ENCODE peak calls at places on chromosomes 12 and 14, in ten cellular contexts. One of them, this sample, is unnamed.

GRCh38 chr12:121697093-121697698 is 15.4 kb upstream of the TMEM120B start:
- DNase-seq in AG10803: peak; percentile 51
- DNase-seq in SK-N-SH: peak; percentile 51
- DNase-seq in AG04450: no peak
- DNase-seq in brain microvascular endothelial cell: no peak
- DNase-seq in stomach: no peak
- DNase-seq in ascending aorta: no peak
- DNase-seq in kidney epithelial cell: no peak
- DNase-seq in left ventricle myocardium inferior: no peak
- DNase-seq in HFF-Myc: no peak
- DNase-seq in this sample: no peak

GRCh38 chr12:115228434-115228833 is 544.5 kb upstream of the TBX3 start:
- DNase-seq in stomach: no peak
- DNase-seq in AG10803: no peak
- DNase-seq in left ventricle myocardium inferior: no peak
- DNase-seq in AG04450: no peak
- DNase-seq in kidney epithelial cell: no peak
- DNase-seq in brain microvascular endothelial cell: no peak
- DNase-seq in ascending aorta: no peak
- DNase-seq in HFF-Myc: no peak
- DNase-seq in SK-N-SH: no peak
- DNase-seq in this sample: no peak

GRCh38 chr14:24137529-24138395 is 1.8 kb downstream of the PSME1 start:
- DNase-seq in SK-N-SH: no peak
- DNase-seq in AG10803: no peak
- DNase-seq in brain microvascular endothelial cell: no peak
- DNase-seq in stomach: no peak
- DNase-seq in AG04450: no peak
- DNase-seq in kidney epithelial cell: no peak
- DNase-seq in left ventricle myocardium inferior: no peak
- DNase-seq in ascending aorta: no peak
- DNase-seq in HFF-Myc: no peak
- DNase-seq in this sample: no peak

GRCh38 chr12:48788852-48789775 is at the start of gene ADCY6:
- DNase-seq in HFF-Myc: no peak
- DNase-seq in stomach: peak; percentile 87
- DNase-seq in SK-N-SH: peak; percentile 96
- DNase-seq in brain microvascular endothelial cell: peak; percentile 57
- DNase-seq in ascending aorta: peak; percentile 89
- DNase-seq in kidney epithelial cell: no peak
- DNase-seq in left ventricle myocardium inferior: peak; percentile 85
- DNase-seq in AG04450: no peak
- DNase-seq in AG10803: peak; percentile 62
- DNase-seq in this sample: peak; percentile 18

GRCh38 chr14:53529519-53529918 is 376.4 kb upstream of the DDHD1 start:
- DNase-seq in brain microvascular endothelial cell: no peak
- DNase-seq in left ventricle myocardium inferior: no peak
- DNase-seq in AG10803: peak; percentile 18
- DNase-seq in stomach: no peak
- DNase-seq in AG04450: no peak
- DNase-seq in ascending aorta: no peak
- DNase-seq in kidney epithelial cell: no peak
- DNase-seq in SK-N-SH: no peak
- DNase-seq in HFF-Myc: no peak
- DNase-seq in this sample: no peak

GRCh38 chr12:66587912-66588311 is 91.0 kb downstream of the GRIP1 start:
- DNase-seq in AG04450: no peak
- DNase-seq in SK-N-SH: no peak
- DNase-seq in kidney epithelial cell: no peak
- DNase-seq in left ventricle myocardium inferior: no peak
- DNase-seq in stomach: no peak
- DNase-seq in HFF-Myc: no peak
- DNase-seq in ascending aorta: no peak
- DNase-seq in AG10803: no peak
- DNase-seq in brain microvascular endothelial cell: peak; percentile 28
- DNase-seq in this sample: no peak

GRCh38 chr12:94039914-94040313 is 108.5 kb upstream of the PLXNC1 start:
- DNase-seq in AG10803: peak; percentile 71
- DNase-seq in SK-N-SH: no peak
- DNase-seq in stomach: no peak
- DNase-seq in brain microvascular endothelial cell: no peak
- DNase-seq in ascending aorta: no peak
- DNase-seq in HFF-Myc: no peak
- DNase-seq in AG04450: no peak
- DNase-seq in kidney epithelial cell: no peak
- DNase-seq in left ventricle myocardium inferior: no peak
- DNase-seq in this sample: no peak

GRCh38 chr12:46164186-46164585 is 104.7 kb downstream of the SLC38A1 start:
- DNase-seq in kidney epithelial cell: no peak
- DNase-seq in brain microvascular endothelial cell: no peak
- DNase-seq in ascending aorta: no peak
- DNase-seq in stomach: no peak
- DNase-seq in left ventricle myocardium inferior: no peak
- DNase-seq in AG04450: no peak
- DNase-seq in SK-N-SH: no peak
- DNase-seq in AG10803: no peak
- DNase-seq in HFF-Myc: no peak
- DNase-seq in this sample: no peak

GRCh38 chr14:96584199-96584906 is 82.2 kb downstream of the PAPOLA start:
- DNase-seq in brain microvascular endothelial cell: no peak
- DNase-seq in SK-N-SH: peak; percentile 88
- DNase-seq in ascending aorta: no peak
- DNase-seq in AG04450: no peak
- DNase-seq in HFF-Myc: no peak
- DNase-seq in stomach: no peak
- DNase-seq in left ventricle myocardium inferior: no peak
- DNase-seq in AG10803: no peak
- DNase-seq in kidney epithelial cell: no peak
- DNase-seq in this sample: no peak

GRCh38 chr14:100292776-100293461 is 13.3 kb downstream of the SLC25A29 start:
- DNase-seq in brain microvascular endothelial cell: no peak
- DNase-seq in kidney epithelial cell: no peak
- DNase-seq in ascending aorta: peak; percentile 63
- DNase-seq in AG10803: no peak
- DNase-seq in SK-N-SH: peak; percentile 17
- DNase-seq in AG04450: no peak
- DNase-seq in stomach: no peak
- DNase-seq in HFF-Myc: no peak
- DNase-seq in left ventricle myocardium inferior: no peak
- DNase-seq in this sample: no peak

GRCh38 chr12:20620311-20620710 is 74.8 kb upstream of the SLCO1C1 start:
- DNase-seq in AG04450: no peak
- DNase-seq in AG10803: peak; percentile 50
- DNase-seq in stomach: no peak
- DNase-seq in ascending aorta: no peak
- DNase-seq in left ventricle myocardium inferior: no peak
- DNase-seq in kidney epithelial cell: no peak
- DNase-seq in SK-N-SH: no peak
- DNase-seq in HFF-Myc: no peak
- DNase-seq in brain microvascular endothelial cell: no peak
- DNase-seq in this sample: no peak

GRCh38 chr14:74695406-74695805 is 17.5 kb downstream of the AREL1 start:
- DNase-seq in ascending aorta: no peak
- DNase-seq in SK-N-SH: no peak
- DNase-seq in AG10803: no peak
- DNase-seq in kidney epithelial cell: no peak
- DNase-seq in AG04450: no peak
- DNase-seq in HFF-Myc: no peak
- DNase-seq in left ventricle myocardium inferior: no peak
- DNase-seq in stomach: no peak
- DNase-seq in brain microvascular endothelial cell: no peak
- DNase-seq in this sample: no peak

GRCh38 chr14:74698894-74699293 is 14.0 kb downstream of the AREL1 start:
- DNase-seq in AG04450: no peak
- DNase-seq in HFF-Myc: no peak
- DNase-seq in kidney epithelial cell: no peak
- DNase-seq in ascending aorta: no peak
- DNase-seq in stomach: no peak
- DNase-seq in SK-N-SH: no peak
- DNase-seq in brain microvascular endothelial cell: no peak
- DNase-seq in AG10803: no peak
- DNase-seq in left ventricle myocardium inferior: no peak
- DNase-seq in this sample: no peak

GRCh38 chr14:74698471-74698870 is 14.4 kb downstream of the AREL1 start:
- DNase-seq in ascending aorta: no peak
- DNase-seq in brain microvascular endothelial cell: no peak
- DNase-seq in left ventricle myocardium inferior: no peak
- DNase-seq in AG04450: no peak
- DNase-seq in AG10803: no peak
- DNase-seq in stomach: no peak
- DNase-seq in HFF-Myc: no peak
- DNase-seq in kidney epithelial cell: no peak
- DNase-seq in SK-N-SH: no peak
- DNase-seq in this sample: no peak

GRCh38 chr14:74697543-74697942 is 15.3 kb downstream of the AREL1 start:
- DNase-seq in brain microvascular endothelial cell: peak; percentile 52
- DNase-seq in AG10803: peak; percentile 79
- DNase-seq in stomach: no peak
- DNase-seq in kidney epithelial cell: no peak
- DNase-seq in AG04450: peak; percentile 59
- DNase-seq in HFF-Myc: no peak
- DNase-seq in left ventricle myocardium inferior: no peak
- DNase-seq in ascending aorta: no peak
- DNase-seq in SK-N-SH: no peak
- DNase-seq in this sample: no peak

GRCh38 chr14:74697976-74698375 is 14.9 kb downstream of the AREL1 start:
- DNase-seq in AG04450: no peak
- DNase-seq in HFF-Myc: no peak
- DNase-seq in AG10803: no peak
- DNase-seq in SK-N-SH: no peak
- DNase-seq in ascending aorta: no peak
- DNase-seq in left ventricle myocardium inferior: no peak
- DNase-seq in brain microvascular endothelial cell: no peak
- DNase-seq in stomach: no peak
- DNase-seq in kidney epithelial cell: no peak
- DNase-seq in this sample: no peak
- TF ChIP-seq CTCF in AG04450: peak; percentile 26
- TF ChIP-seq CTCF in HFF-Myc: no peak
- TF ChIP-seq CTCF in AG10803: no peak
- TF ChIP-seq CTCF in SK-N-SH: no peak
- TF ChIP-seq CTCF in ascending aorta: no peak
- TF ChIP-seq CTCF in left ventricle myocardium inferior: no peak
- TF ChIP-seq CTCF in brain microvascular endothelial cell: no peak
- TF ChIP-seq CTCF in stomach: no peak
- TF ChIP-seq CTCF in kidney epithelial cell: no peak
- TF ChIP-seq CTCF in this sample: no peak

DNA sequence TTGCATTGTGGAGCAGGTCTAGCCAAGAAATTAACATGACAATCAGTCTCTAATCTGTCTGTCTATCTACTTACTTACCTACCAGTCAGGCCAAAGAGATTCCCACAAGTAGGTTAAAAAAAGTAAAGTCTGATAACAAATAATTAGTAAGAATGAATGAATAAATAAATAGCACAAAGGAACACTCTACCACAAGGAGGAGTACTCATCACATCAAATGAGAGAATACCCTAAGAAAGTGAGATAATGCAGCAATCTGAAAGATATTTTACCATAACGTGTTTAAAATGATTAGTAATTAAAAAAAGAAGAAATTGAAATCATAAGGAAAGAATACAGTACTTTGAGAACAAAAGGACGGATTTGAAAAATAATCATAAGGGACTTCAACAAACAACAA is 187.2 kb downstream of the SYNE2 start:
- DNase-seq in AG04450: peak; percentile 10
- DNase-seq in brain microvascular endothelial cell: no peak
- DNase-seq in left ventricle myocardium inferior: no peak
- DNase-seq in kidney epithelial cell: no peak
- DNase-seq in HFF-Myc: no peak
- DNase-seq in stomach: no peak
- DNase-seq in SK-N-SH: no peak
- DNase-seq in AG10803: peak; percentile 23
- DNase-seq in ascending aorta: no peak
- DNase-seq in this sample: no peak
- TF ChIP-seq CTCF in AG04450: peak; percentile 60
- TF ChIP-seq CTCF in brain microvascular endothelial cell: no peak
- TF ChIP-seq CTCF in left ventricle myocardium inferior: peak; percentile 22
- TF ChIP-seq CTCF in kidney epithelial cell: no peak
- TF ChIP-seq CTCF in HFF-Myc: peak; percentile 9
- TF ChIP-seq CTCF in stomach: no peak
- TF ChIP-seq CTCF in SK-N-SH: peak; percentile 54
- TF ChIP-seq CTCF in AG10803: peak; percentile 55
- TF ChIP-seq CTCF in ascending aorta: peak; percentile 43
- TF ChIP-seq CTCF in this sample: peak; percentile 30

DNA sequence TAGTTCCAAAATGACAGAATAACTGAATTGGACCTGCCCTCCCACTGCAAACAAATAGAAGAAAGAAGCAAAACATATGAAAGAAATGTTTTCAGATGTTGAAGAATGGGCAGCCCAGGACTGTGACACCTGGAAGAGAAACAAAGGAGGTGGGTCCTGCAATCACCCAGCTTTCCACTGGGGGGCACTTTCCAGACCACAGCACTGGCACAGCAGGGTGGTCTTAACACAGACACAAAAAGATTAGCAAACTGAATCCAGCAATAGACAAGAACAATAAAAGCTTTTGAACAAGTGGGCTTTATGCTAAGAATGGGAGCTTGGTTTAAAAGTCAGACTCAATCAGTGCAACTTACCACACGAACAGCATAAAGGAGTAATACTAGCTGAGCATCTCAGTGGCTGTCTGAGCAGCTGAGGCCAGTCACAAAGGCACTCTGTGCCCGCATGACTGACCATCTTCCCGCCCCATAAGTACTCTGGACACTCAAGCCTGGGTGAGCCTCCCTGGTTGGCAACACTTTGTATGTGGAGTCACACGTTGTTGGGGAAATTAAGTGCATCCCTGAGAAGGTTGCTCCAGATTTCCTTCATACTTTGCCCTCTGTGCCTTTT is 27.7 kb downstream of the JKAMP start:
- DNase-seq in left ventricle myocardium inferior: no peak
- DNase-seq in HFF-Myc: no peak
- DNase-seq in kidney epithelial cell: no peak
- DNase-seq in stomach: no peak
- DNase-seq in SK-N-SH: peak; percentile 61
- DNase-seq in AG04450: no peak
- DNase-seq in brain microvascular endothelial cell: no peak
- DNase-seq in AG10803: no peak
- DNase-seq in ascending aorta: no peak
- DNase-seq in this sample: no peak
- TF ChIP-seq CTCF in left ventricle myocardium inferior: peak; percentile 40
- TF ChIP-seq CTCF in HFF-Myc: peak; percentile 63
- TF ChIP-seq CTCF in kidney epithelial cell: peak; percentile 72
- TF ChIP-seq CTCF in stomach: no peak
- TF ChIP-seq CTCF in SK-N-SH: peak; percentile 58
- TF ChIP-seq CTCF in AG04450: peak; percentile 59
- TF ChIP-seq CTCF in brain microvascular endothelial cell: peak; percentile 81
- TF ChIP-seq CTCF in AG10803: peak; percentile 41
- TF ChIP-seq CTCF in ascending aorta: peak; percentile 23
- TF ChIP-seq CTCF in this sample: peak; percentile 88

GRCh38 chr12:117255386-117255785 is 65.1 kb upstream of the FBXO21 start:
- DNase-seq in AG04450: no peak
- DNase-seq in stomach: no peak
- DNase-seq in left ventricle myocardium inferior: no peak
- DNase-seq in kidney epithelial cell: no peak
- DNase-seq in SK-N-SH: no peak
- DNase-seq in brain microvascular endothelial cell: no peak
- DNase-seq in HFF-Myc: no peak
- DNase-seq in AG10803: no peak
- DNase-seq in ascending aorta: no peak
- DNase-seq in this sample: no peak
- TF ChIP-seq CTCF in AG04450: no peak
- TF ChIP-seq CTCF in stomach: no peak
- TF ChIP-seq CTCF in left ventricle myocardium inferior: no peak
- TF ChIP-seq CTCF in kidney epithelial cell: no peak
- TF ChIP-seq CTCF in SK-N-SH: no peak
- TF ChIP-seq CTCF in brain microvascular endothelial cell: no peak
- TF ChIP-seq CTCF in HFF-Myc: no peak
- TF ChIP-seq CTCF in AG10803: no peak
- TF ChIP-seq CTCF in ascending aorta: no peak
- TF ChIP-seq CTCF in this sample: no peak